ENCODE peak calls at places on chromosome 20, in four cellular contexts. One of them, this sample, is unnamed.

GRCh38 chr20:47576516-47577033 is 74.9 kb downstream of the NCOA3 start:
- DNase-seq in stomach: peak
- DNase-seq in transverse colon: peak
- DNase-seq in sigmoid colon: peak
- DNase-seq in this sample: no peak

GRCh38 chr20:2596673-2597279 is 55.7 kb upstream of the NOP56 start:
- DNase-seq in stomach: no peak
- DNase-seq in transverse colon: no peak
- DNase-seq in sigmoid colon: no peak
- DNase-seq in this sample: no peak

GRCh38 chr20:59010995-59011873 is 4.2 kb upstream of the CTSZ start:
- DNase-seq in stomach: peak
- DNase-seq in transverse colon: no peak
- DNase-seq in sigmoid colon: peak
- DNase-seq in this sample: no peak

GRCh38 chr20:54320148-54320607 is 112.3 kb downstream of the PFDN4 start:
- DNase-seq in stomach: no peak
- DNase-seq in transverse colon: no peak
- DNase-seq in sigmoid colon: no peak
- DNase-seq in this sample: no peak

GRCh38 chr20:25360631-25361286 is 29.9 kb downstream of the ABHD12 start:
- DNase-seq in stomach: no peak
- DNase-seq in transverse colon: no peak
- DNase-seq in sigmoid colon: no peak
- DNase-seq in this sample: no peak

GRCh38 chr20:22408521-22409402 is 175.6 kb downstream of the FOXA2 start:
- DNase-seq in stomach: no peak
- DNase-seq in transverse colon: no peak
- DNase-seq in sigmoid colon: no peak
- DNase-seq in this sample: no peak

GRCh38 chr20:48748556-48748955 is 79.2 kb downstream of the PREX1 start:
- DNase-seq in stomach: no peak
- DNase-seq in transverse colon: no peak
- DNase-seq in sigmoid colon: no peak
- DNase-seq in this sample: no peak

GRCh38 chr20:57413990-57414389 is 22.8 kb downstream of the RBM38 start:
- DNase-seq in stomach: no peak
- DNase-seq in transverse colon: no peak
- DNase-seq in sigmoid colon: no peak
- DNase-seq in this sample: no peak

GRCh38 chr20:17620371-17621228 is 50.7 kb downstream of the DSTN start:
- DNase-seq in stomach: peak
- DNase-seq in transverse colon: peak
- DNase-seq in sigmoid colon: peak
- DNase-seq in this sample: no peak

GRCh38 chr20:34557936-34558319 is 590 bp upstream of the MAP1LC3A start:
- DNase-seq in stomach: no peak
- DNase-seq in transverse colon: no peak
- DNase-seq in sigmoid colon: no peak
- DNase-seq in this sample: no peak

GRCh38 chr20:44967207-44967807 is 995 bp downstream of the STK4 start:
- DNase-seq in stomach: no peak
- DNase-seq in transverse colon: peak
- DNase-seq in sigmoid colon: no peak
- DNase-seq in this sample: no peak

GRCh38 chr20:49293122-49293521 is 15.3 kb upstream of the ZNFX1 start:
- DNase-seq in stomach: no peak
- DNase-seq in transverse colon: no peak
- DNase-seq in sigmoid colon: no peak
- DNase-seq in this sample: no peak

GRCh38 chr20:18724788-18725476 is 88.7 kb upstream of the SCP2D1 start:
- DNase-seq in stomach: no peak
- DNase-seq in transverse colon: no peak
- DNase-seq in sigmoid colon: no peak
- DNase-seq in this sample: no peak

GRCh38 chr20:37439223-37439933 is 81.7 kb upstream of the NNAT start:
- DNase-seq in stomach: no peak
- DNase-seq in transverse colon: no peak
- DNase-seq in sigmoid colon: no peak
- DNase-seq in this sample: no peak

GRCh38 chr20:22799687-22800086 is 215.3 kb upstream of the FOXA2 start:
- DNase-seq in stomach: no peak
- DNase-seq in transverse colon: no peak
- DNase-seq in sigmoid colon: no peak
- DNase-seq in this sample: no peak

GRCh38 chr20:60950547-60950946 is 301.5 kb upstream of the CDH4 start:
- DNase-seq in stomach: no peak
- DNase-seq in transverse colon: no peak
- DNase-seq in sigmoid colon: no peak
- DNase-seq in this sample: no peak

GRCh38 chr20:47917549-47918070 is 132.3 kb upstream of the SULF2 start:
- DNase-seq in stomach: no peak
- DNase-seq in transverse colon: no peak
- DNase-seq in sigmoid colon: no peak
- DNase-seq in this sample: no peak

GRCh38 chr20:35615667-35616464 is at the start of gene SPAG4:
- DNase-seq in stomach: peak
- DNase-seq in transverse colon: peak
- DNase-seq in sigmoid colon: peak
- DNase-seq in this sample: peak

GRCh38 chr20:6530916-6531315 is 236.6 kb upstream of the BMP2 start:
- DNase-seq in stomach: no peak
- DNase-seq in transverse colon: no peak
- DNase-seq in sigmoid colon: no peak
- DNase-seq in this sample: no peak

GRCh38 chr20:57440678-57441509 is 49.7 kb downstream of the RBM38 start:
- DNase-seq in stomach: peak
- DNase-seq in transverse colon: peak
- DNase-seq in sigmoid colon: peak
- DNase-seq in this sample: peak

GRCh38 chr20:11891081-11891826 is 26.4 kb upstream of the BTBD3 start:
- DNase-seq in stomach: peak
- DNase-seq in transverse colon: peak
- DNase-seq in sigmoid colon: peak
- DNase-seq in this sample: peak

GRCh38 chr20:46207031-46207549 is 89.0 kb downstream of the CD40 start:
- DNase-seq in stomach: no peak
- DNase-seq in transverse colon: no peak
- DNase-seq in sigmoid colon: no peak
- DNase-seq in this sample: no peak

GRCh38 chr20:44001667-44002596 is 87.3 kb downstream of the TOX2 start:
- DNase-seq in stomach: no peak
- DNase-seq in transverse colon: peak
- DNase-seq in sigmoid colon: no peak
- DNase-seq in this sample: no peak

GRCh38 chr20:23092409-23092756 is 6.3 kb upstream of the CD93 start:
- DNase-seq in stomach: no peak
- DNase-seq in transverse colon: no peak
- DNase-seq in sigmoid colon: no peak
- DNase-seq in this sample: peak

DNA sequence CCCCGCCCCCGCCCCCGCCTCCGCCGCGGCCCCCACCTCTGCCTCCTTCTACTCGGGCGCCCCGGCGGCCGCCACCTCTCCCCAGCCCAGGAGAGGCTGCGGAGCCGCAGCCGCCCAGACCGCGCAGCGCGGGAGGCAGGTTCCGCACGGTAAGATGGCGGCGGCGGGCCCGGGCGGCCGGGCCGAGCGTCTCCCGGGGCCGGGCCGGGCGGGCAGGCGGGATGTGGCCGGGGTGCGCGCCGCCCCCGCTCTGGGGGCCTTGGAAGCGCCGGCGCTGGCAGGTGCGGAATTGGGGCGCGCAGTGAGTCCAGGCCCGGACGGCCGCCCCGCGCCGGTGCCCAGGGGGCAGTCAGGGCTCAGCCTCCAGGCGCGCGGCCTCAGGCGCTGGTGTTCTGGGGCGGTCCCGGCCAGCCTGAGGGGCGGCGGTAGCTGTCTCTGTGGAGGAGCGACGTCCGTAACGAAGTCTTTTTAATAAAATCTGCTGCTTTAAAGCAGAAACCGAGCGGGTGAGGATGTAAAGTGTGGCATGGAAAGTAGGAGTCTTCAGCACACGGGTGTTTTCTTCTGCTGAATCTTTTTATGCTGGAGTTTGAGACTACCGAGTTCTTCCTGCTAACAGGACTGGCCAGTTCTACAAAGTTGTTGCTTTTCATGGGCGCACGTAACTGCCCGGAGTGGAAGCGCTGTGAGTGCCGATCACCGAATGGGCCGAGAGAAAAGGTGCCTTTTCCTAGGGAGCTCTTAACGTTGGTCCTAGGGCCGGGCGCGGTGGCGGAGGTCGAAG is at the start of gene GID8:
- DNase-seq in stomach: peak
- DNase-seq in transverse colon: peak
- DNase-seq in sigmoid colon: peak
- DNase-seq in this sample: peak
- TF ChIP-seq POLR2A in stomach: no peak
- TF ChIP-seq POLR2A in transverse colon: no peak
- TF ChIP-seq POLR2A in sigmoid colon: no peak
- TF ChIP-seq POLR2A in this sample: no peak

GRCh38 chr20:50953821-50954220 is 4.5 kb downstream of the DPM1 start:
- DNase-seq in stomach: no peak
- DNase-seq in transverse colon: no peak
- DNase-seq in sigmoid colon: no peak
- DNase-seq in this sample: no peak

GRCh38 chr20:50957276-50957675 is 1.1 kb downstream of the DPM1 start:
- DNase-seq in stomach: no peak
- DNase-seq in transverse colon: no peak
- DNase-seq in sigmoid colon: no peak
- DNase-seq in this sample: no peak

GRCh38 chr20:50958733-50959542 is at the start of gene MOCS3:
- DNase-seq in stomach: peak
- DNase-seq in transverse colon: peak
- DNase-seq in sigmoid colon: peak
- DNase-seq in this sample: peak

GRCh38 chr20:50957798-50958732 is at the start of gene DPM1:
- DNase-seq in stomach: peak
- DNase-seq in transverse colon: peak
- DNase-seq in sigmoid colon: peak
- DNase-seq in this sample: peak

GRCh38 chr20:50959543-50960126 is 1.0 kb downstream of the MOCS3 start:
- DNase-seq in stomach: no peak
- DNase-seq in transverse colon: no peak
- DNase-seq in sigmoid colon: no peak
- DNase-seq in this sample: no peak
- TF ChIP-seq POLR2AphosphoS5 in stomach: no peak
- TF ChIP-seq POLR2AphosphoS5 in transverse colon: no peak
- TF ChIP-seq POLR2AphosphoS5 in sigmoid colon: no peak
- TF ChIP-seq POLR2AphosphoS5 in this sample: no peak

GRCh38 chr20:4246428-4246827 is 231.1 kb upstream of the RNF24 start:
- DNase-seq in stomach: no peak
- DNase-seq in transverse colon: no peak
- DNase-seq in sigmoid colon: no peak
- DNase-seq in this sample: no peak
- H3K27ac ChIP-seq in stomach: no peak
- H3K27ac ChIP-seq in transverse colon: no peak
- H3K27ac ChIP-seq in sigmoid colon: no peak
- H3K27ac ChIP-seq in this sample: no peak

DNA sequence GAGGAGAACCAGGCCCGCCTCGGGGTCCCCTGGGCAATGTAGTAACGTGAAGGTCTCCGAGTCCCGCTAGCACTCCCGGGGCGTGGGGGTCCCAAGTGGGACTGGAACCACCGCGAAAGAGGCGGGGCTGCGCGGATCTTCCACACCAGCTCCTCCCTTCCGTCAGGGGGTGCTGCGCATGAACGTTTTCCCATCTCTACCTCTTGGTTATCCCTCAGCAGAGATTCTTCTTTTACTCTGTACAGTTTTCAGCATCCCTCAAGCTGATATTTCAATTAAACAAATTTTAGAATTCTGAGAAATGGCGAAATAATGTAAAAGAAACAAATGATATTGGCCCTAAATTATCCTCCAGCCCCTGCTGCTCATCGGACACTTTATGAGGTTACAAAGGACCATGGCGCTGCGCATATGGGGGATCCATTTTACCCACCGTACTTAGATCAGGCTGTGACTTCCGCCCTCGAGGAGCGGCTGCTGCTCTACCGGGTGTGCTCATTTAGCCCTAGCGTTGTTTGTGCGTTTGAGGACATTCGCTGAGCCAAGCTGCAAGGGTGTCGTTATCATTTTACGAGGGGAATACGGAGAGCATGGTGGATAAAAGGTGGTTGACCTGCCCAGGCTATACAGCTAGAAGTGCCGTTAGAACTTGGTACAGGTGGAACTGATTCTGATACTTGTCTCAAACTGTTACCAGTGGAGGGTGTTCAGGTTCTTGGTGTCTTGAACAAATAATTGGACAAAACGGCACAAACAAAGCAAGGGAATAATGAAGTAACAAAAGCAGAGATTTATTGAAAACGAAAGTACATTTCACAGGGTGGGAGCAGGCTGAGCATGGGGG is 75.2 kb upstream of the CHD6 start:
- DNase-seq in stomach: peak
- DNase-seq in transverse colon: peak
- DNase-seq in sigmoid colon: peak
- DNase-seq in this sample: peak
- TF ChIP-seq POLR2A in stomach: no peak
- TF ChIP-seq POLR2A in transverse colon: peak
- TF ChIP-seq POLR2A in sigmoid colon: peak
- TF ChIP-seq POLR2A in this sample: no peak

This sample was measured in suprapubic skin.